ENCODE peak calls at places on chromosomes 4 and X, in seven cellular contexts. M is endothelial cell of umbilical vein, Q is dorsolateral prefrontal cortex, R is glutamatergic neuron, V is astrocyte of the spinal cord, D is cardiac fibroblast, P is HCT116. O is an unnamed sample.

GRCh38 chr4:149993030-149993429 is 85.2 kb upstream of the DCLK2 start:
- DNase-seq in M (no peak), Q (no peak), R (no peak), V (peak), D (no peak), P (no peak), O (no peak)

GRCh38 chr4:2071252-2071911 is 12.3 kb downstream of the NAT8L start:
- DNase-seq in M (no peak), Q (peak), R (peak), V (no peak), D (no peak), P (no peak), O (no peak)

GRCh38 chrX:1059576-1060561 is 152.6 kb downstream of the CRLF2 start:
- DNase-seq in M (no peak), Q (no peak), R (no peak), V (no peak), D (no peak), P (no peak), O (no peak)

GRCh38 chr4:81470456-81471327 is 1.0 kb downstream of the RASGEF1B start:
- DNase-seq in M (peak), Q (no peak), R (peak), V (no peak), D (peak), P (no peak), O (no peak)

GRCh38 chrX:10483191-10483808 is 137.1 kb downstream of the MID1 start:
- DNase-seq in M (peak), Q (no peak), R (no peak), V (no peak), D (no peak), P (no peak), O (no peak)

GRCh38 chr4:3679071-3679825 is 86.9 kb upstream of the ADRA2C start:
- DNase-seq in M (no peak), Q (peak), R (peak), V (no peak), D (no peak), P (no peak), O (no peak)

GRCh38 chrX:139882299-139882698 is 50.6 kb downstream of the ATP11C start:
- DNase-seq in M (no peak), Q (no peak), R (no peak), V (no peak), D (peak), P (no peak), O (no peak)

GRCh38 chr4:48122756-48123155 is 11.3 kb downstream of the TXK start:
- DNase-seq in M (no peak), Q (no peak), R (no peak), V (no peak), D (no peak), P (no peak), O (no peak)

GRCh38 chrX:39653656-39654055 is 444.1 kb downstream of the BCOR start:
- DNase-seq in M (no peak), Q (no peak), R (no peak), V (no peak), D (no peak), P (no peak), O (no peak)

GRCh38 chr4:23762551-23762950 is 127.3 kb downstream of the PPARGC1A start:
- DNase-seq in M (no peak), Q (no peak), R (no peak), V (no peak), D (no peak), P (no peak), O (no peak)

GRCh38 chr4:179867300-179867878 is 2375.8 kb upstream of the TENM3 start:
- DNase-seq in M (no peak), Q (peak), R (peak), V (peak), D (peak), P (peak), O (peak)

GRCh38 chr4:61210186-61210939 is 10.2 kb downstream of the ADGRL3 start:
- DNase-seq in M (no peak), Q (no peak), R (no peak), V (no peak), D (peak), P (no peak), O (no peak)

GRCh38 chr4:2931765-2932560 is 31.2 kb downstream of the NOP14 start:
- DNase-seq in M (peak), Q (no peak), R (no peak), V (no peak), D (no peak), P (no peak), O (no peak)

GRCh38 chr4:38381788-38382187 is 282.2 kb upstream of the KLF3 start:
- DNase-seq in M (no peak), Q (no peak), R (no peak), V (no peak), D (no peak), P (no peak), O (no peak)

GRCh38 chr4:64780664-64781063 is 371.4 kb upstream of the TECRL start:
- DNase-seq in M (no peak), Q (no peak), R (no peak), V (no peak), D (no peak), P (no peak), O (no peak)

GRCh38 chr4:6507345-6507744 is 34.9 kb upstream of the PPP2R2C start:
- DNase-seq in M (no peak), Q (no peak), R (no peak), V (no peak), D (no peak), P (no peak), O (no peak)

GRCh38 chrX:17470136-17470535 is 95.1 kb downstream of the NHS start:
- DNase-seq in M (no peak), Q (no peak), R (no peak), V (no peak), D (peak), P (no peak), O (no peak)

GRCh38 chrX:17471121-17471520 is 96.1 kb downstream of the NHS start:
- DNase-seq in M (no peak), Q (no peak), R (no peak), V (peak), D (no peak), P (no peak), O (no peak)

GRCh38 chrX:17473021-17473420 is 98.0 kb downstream of the NHS start:
- DNase-seq in M (no peak), Q (no peak), R (no peak), V (no peak), D (no peak), P (no peak), O (no peak)

GRCh38 chrX:17474892-17475291 is 99.9 kb downstream of the NHS start:
- DNase-seq in M (no peak), Q (no peak), R (no peak), V (peak), D (peak), P (no peak), O (no peak)

DNA sequence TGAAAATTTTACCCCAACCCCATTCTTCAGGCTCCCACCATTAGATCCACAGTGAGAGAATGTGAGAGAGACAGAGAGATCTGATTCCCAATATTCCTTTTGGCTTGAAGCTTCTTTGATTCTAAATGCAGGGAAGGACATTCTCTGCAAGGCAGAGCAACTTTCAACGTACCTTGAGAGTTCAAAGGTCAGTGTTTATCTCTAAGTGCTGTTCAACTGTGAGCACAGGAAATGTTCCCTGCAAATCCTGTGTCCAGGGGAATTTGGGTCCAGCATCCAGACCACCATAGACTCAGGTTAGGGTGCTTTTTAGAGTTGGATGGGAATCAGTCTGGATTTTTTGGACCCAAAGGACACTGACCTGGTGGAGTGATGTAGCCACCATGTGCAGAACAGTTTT is 97.4 kb downstream of the NHS start:
- DNase-seq in M (no peak), Q (no peak), R (no peak), V (no peak), D (no peak), P (no peak), O (no peak)
- TF ChIP-seq CTCF in M (no peak), Q (no peak), R (no peak), V (no peak), D (no peak), P (no peak), O (no peak)

GRCh38 chr4:121823505-121824170 is at the start of gene CCNA2:
- DNase-seq in M (peak), Q (peak), R (peak), V (peak), D (peak), P (peak), O (peak)
- TF ChIP-seq CTCF in M (no peak), Q (no peak), R (no peak), V (no peak), D (no peak), P (no peak), O (no peak)

GRCh38 chrX:129347291-129347690 is 176.0 kb downstream of the SMARCA1 start:
- DNase-seq in M (no peak), Q (no peak), R (no peak), V (no peak), D (no peak), P (peak), O (no peak)
- TF ChIP-seq CTCF in M (no peak), Q (no peak), R (no peak), V (peak), D (no peak), P (peak), O (peak)

GRCh38 chrX:141278306-141278705 is 36.0 kb upstream of the SPANXC start:
- DNase-seq in M (peak), Q (no peak), R (peak), V (peak), D (peak), P (no peak), O (no peak)
- TF ChIP-seq CTCF in M (peak), Q (peak), R (peak), V (peak), D (peak), P (peak), O (peak)

GRCh38 chrX:27918799-27919198 is 62.5 kb downstream of the DCAF8L1 start:
- DNase-seq in M (peak), Q (no peak), R (peak), V (peak), D (peak), P (peak), O (no peak)
- TF ChIP-seq CTCF in M (no peak), Q (no peak), R (no peak), V (no peak), D (peak), P (peak), O (peak)

GRCh38 chr4:156971168-156971601 is 414 bp downstream of the PDGFC start:
- DNase-seq in M (no peak), Q (peak), R (peak), V (no peak), D (no peak), P (no peak), O (peak)

GRCh38 chr4:156972370-156972980 is 876 bp upstream of the PDGFC start:
- DNase-seq in M (no peak), Q (no peak), R (no peak), V (peak), D (no peak), P (no peak), O (no peak)

GRCh38 chr4:156971623-156972369 is at the start of gene PDGFC:
- DNase-seq in M (peak), Q (peak), R (peak), V (peak), D (peak), P (no peak), O (peak)

GRCh38 chr4:156969136-156969535 is 2.5 kb downstream of the PDGFC start:
- DNase-seq in M (no peak), Q (no peak), R (no peak), V (no peak), D (no peak), P (no peak), O (no peak)

GRCh38 chr4:156970501-156971167 is 965 bp downstream of the PDGFC start:
- DNase-seq in M (peak), Q (peak), R (peak), V (no peak), D (peak), P (no peak), O (peak)
- TF ChIP-seq CTCF in M (peak), Q (peak), R (no peak), V (peak), D (peak), P (peak), O (peak)

DNA sequence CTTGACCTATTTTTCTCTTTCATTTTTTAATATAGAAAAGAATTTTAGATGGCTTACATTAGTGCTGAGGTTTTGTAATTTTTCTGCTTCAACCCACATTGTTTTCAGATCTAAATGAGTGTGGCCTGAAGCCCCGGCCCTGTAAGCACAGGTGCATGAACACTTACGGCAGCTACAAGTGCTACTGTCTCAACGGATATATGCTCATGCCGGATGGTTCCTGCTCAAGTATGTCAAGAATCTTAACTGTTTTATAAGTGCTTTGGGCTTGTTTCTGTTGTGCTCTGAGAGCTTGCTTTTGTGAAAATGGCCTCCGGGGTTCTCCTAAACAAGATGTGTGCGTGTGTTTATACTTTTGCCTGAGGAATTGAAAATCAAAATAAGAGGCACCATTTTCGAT is 41.6 kb downstream of the NPNT start:
- DNase-seq in M (no peak), Q (no peak), R (no peak), V (no peak), D (no peak), P (no peak), O (no peak)
- TF ChIP-seq CTCF in M (no peak), Q (no peak), R (no peak), V (no peak), D (no peak), P (no peak), O (no peak)

GRCh38 chr4:115042496-115042895 is 70.9 kb downstream of the NDST4 start:
- DNase-seq in M (no peak), Q (no peak), R (no peak), V (no peak), D (no peak), P (no peak), O (no peak)
- TF ChIP-seq CTCF in M (no peak), Q (no peak), R (peak), V (peak), D (peak), P (peak), O (peak)

GRCh38 chrX:23907496-23908218 is at the start of the genes APOO and CXorf58:
- DNase-seq in M (peak), Q (peak), R (peak), V (peak), D (peak), P (peak), O (peak)

GRCh38 chrX:23904096-23904495 is 3.6 kb downstream of the APOO start:
- DNase-seq in M (peak), Q (no peak), R (no peak), V (peak), D (peak), P (no peak), O (no peak)

GRCh38 chrX:23911436-23911835 is 3.6 kb downstream of the CXorf58 start:
- DNase-seq in M (no peak), Q (no peak), R (no peak), V (no peak), D (no peak), P (no peak), O (no peak)

GRCh38 chrX:23907106-23907495 is 637 bp downstream of the APOO start:
- DNase-seq in M (no peak), Q (no peak), R (peak), V (no peak), D (no peak), P (no peak), O (no peak)

GRCh38 chrX:23908219-23909003 is 605 bp downstream of the CXorf58 start:
- DNase-seq in M (no peak), Q (no peak), R (no peak), V (no peak), D (no peak), P (no peak), O (no peak)
- TF ChIP-seq CTCF in M (no peak), Q (no peak), R (no peak), V (peak), D (peak), P (peak), O (peak)

GRCh38 chr4:154082760-154083530 is 294.1 kb upstream of the SFRP2 start:
- DNase-seq in M (no peak), Q (no peak), R (peak), V (no peak), D (peak), P (no peak), O (no peak)
- TF ChIP-seq CTCF in M (no peak), Q (no peak), R (peak), V (peak), D (peak), P (peak), O (peak)